ENCODE peak calls at places on chromosomes 6 and 20, in six cellular contexts. J is mesenchymal stem cell; Q is mesendoderm; E is CD8-positive, alpha-beta memory T cell; M is heart right ventricle; P is fibroblast of lung. T is an unnamed sample.

GRCh38 chr6:150806790-150807189 is 58.7 kb upstream of the MTHFD1L start:
- DNase-seq in J (no peak), Q (no peak), E (no peak), M (no peak), P (no peak), T (no peak)

GRCh38 chr6:79031821-79032590 is 46.0 kb downstream of the PHIP start:
- DNase-seq in J (peak; percentile 57), Q (no peak), E (no peak), M (no peak), P (peak; percentile 87), T (peak; percentile 38)

GRCh38 chr6:111689946-111690345 is 84.3 kb upstream of the TRAF3IP2 start:
- DNase-seq in J (no peak), Q (no peak), E (no peak), M (no peak), P (no peak), T (no peak)

GRCh38 chr6:99285881-99286280 is 63.6 kb downstream of the FAXC start:
- DNase-seq in J (no peak), Q (no peak), E (no peak), M (no peak), P (no peak), T (no peak)

GRCh38 chr6:1313755-1314503 is 2.0 kb downstream of the FOXQ1 start:
- DNase-seq in J (no peak), Q (peak; percentile 51), E (no peak), M (no peak), P (no peak), T (no peak)

GRCh38 chr6:96002912-96003311 is 12.9 kb upstream of the FUT9 start:
- DNase-seq in J (no peak), Q (no peak), E (no peak), M (no peak), P (no peak), T (no peak)

GRCh38 chr6:53811082-53811481 is 16.3 kb downstream of the LRRC1 start:
- DNase-seq in J (peak; percentile 25), Q (peak; percentile 88), E (no peak), M (no peak), P (peak; percentile 34), T (no peak)

GRCh38 chr20:14723614-14724013 is 386.2 kb upstream of the FLRT3 start:
- DNase-seq in J (no peak), Q (no peak), E (no peak), M (no peak), P (no peak), T (no peak)

GRCh38 chr6:147195510-147195909 is 8.7 kb upstream of the STXBP5 start:
- DNase-seq in J (no peak), Q (no peak), E (no peak), M (no peak), P (no peak), T (no peak)

GRCh38 chr20:52207020-52207810 is 15.6 kb upstream of the ZFP64 start:
- DNase-seq in J (no peak), Q (no peak), E (no peak), M (no peak), P (peak; percentile 2), T (no peak)

DNA sequence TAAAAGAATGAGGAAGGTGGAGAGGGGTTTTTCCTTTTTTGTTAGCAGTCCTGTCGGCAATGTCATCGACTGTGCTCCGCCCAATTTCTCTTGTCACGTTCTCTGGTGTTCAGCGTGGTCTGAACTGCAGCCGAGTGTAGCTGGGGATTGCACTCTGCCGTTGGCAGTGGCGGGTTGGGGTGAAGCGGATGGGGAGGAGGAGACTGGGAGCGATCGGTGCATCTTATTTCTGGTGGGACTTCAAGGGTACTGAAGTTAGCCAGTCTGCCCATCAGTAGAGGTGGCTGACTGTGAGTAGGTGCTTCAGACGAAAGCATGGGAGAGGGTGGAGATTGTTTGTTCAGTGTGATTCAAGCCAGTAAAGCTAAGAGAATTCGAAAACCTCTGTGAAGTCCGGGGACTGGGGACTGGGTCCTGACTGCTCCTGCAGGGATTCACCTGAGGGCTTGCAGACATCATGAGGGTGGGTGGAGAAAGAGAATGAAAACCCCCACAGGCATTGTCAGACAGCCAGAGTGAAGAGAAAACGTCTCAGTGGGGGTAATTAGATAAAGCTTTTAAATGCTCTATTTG is 5.1 kb downstream of the RREB1 start:
- DNase-seq in J (peak; percentile 33), Q (peak; percentile 64), E (peak; percentile 70), M (no peak), P (no peak), T (no peak)
- H3K4me1 ChIP-seq in J (peaks cover 6% of the 10 kb centered on the region), Q (peaks cover 23% of the 10 kb centered on the region), E (peaks cover 64% of the 10 kb centered on the region), M (peaks cover 67% of the 10 kb centered on the region), P (peaks cover 9% of the 10 kb centered on the region), T (peaks cover 10% of the 10 kb centered on the region)

GRCh38 chr6:45988635-45989034 is 27.0 kb downstream of the CLIC5 start:
- DNase-seq in J (no peak), Q (no peak), E (no peak), M (peak; percentile 85), P (no peak), T (no peak)

GRCh38 chr6:45987866-45988265 is 27.8 kb downstream of the CLIC5 start:
- DNase-seq in J (no peak), Q (no peak), E (no peak), M (no peak), P (no peak), T (no peak)

GRCh38 chr6:45991189-45991588 is 24.5 kb downstream of the CLIC5 start:
- DNase-seq in J (no peak), Q (peak; percentile 67), E (no peak), M (no peak), P (no peak), T (no peak)

GRCh38 chr6:45986746-45987274 is 28.9 kb downstream of the CLIC5 start:
- DNase-seq in J (peak; percentile 16), Q (no peak), E (no peak), M (peak; percentile 70), P (no peak), T (no peak)

DNA sequence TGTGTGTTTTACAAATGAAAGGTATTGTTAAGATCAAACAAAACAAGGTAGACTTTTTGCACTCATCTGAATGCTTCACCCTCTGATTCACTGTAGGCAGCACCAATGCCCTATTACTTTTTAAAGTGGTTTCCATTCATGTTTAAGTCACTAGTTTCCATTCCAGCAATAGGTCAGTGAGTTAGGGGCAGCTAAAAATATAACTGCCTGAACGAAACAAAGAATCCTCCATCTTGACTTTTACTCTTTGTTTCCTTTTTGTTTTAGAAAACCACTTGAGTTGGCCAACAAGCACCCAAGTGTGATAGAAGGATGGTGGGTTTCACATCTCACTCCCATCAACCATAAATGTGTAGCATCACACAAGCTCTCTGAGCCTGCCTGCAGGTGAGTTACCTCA is 25.5 kb downstream of the CLIC5 start:
- DNase-seq in J (no peak), Q (no peak), E (no peak), M (no peak), P (no peak), T (no peak)
- H3K4me1 ChIP-seq in J (no peaks in the 10 kb centered on the region), Q (no peaks in the 10 kb centered on the region), E (no peaks in the 10 kb centered on the region), M (peaks cover 78% of the 10 kb centered on the region), P (no peaks in the 10 kb centered on the region), T (peaks cover 38% of the 10 kb centered on the region)

GRCh38 chr6:44044154-44044539 is 83.1 kb downstream of the MRPL14 start:
- DNase-seq in J (peak; percentile 54), Q (no peak), E (no peak), M (no peak), P (no peak), T (no peak)

GRCh38 chr6:44044940-44045671 is 82.1 kb downstream of the MRPL14 start:
- DNase-seq in J (no peak), Q (no peak), E (no peak), M (no peak), P (no peak), T (no peak)

GRCh38 chr6:44047179-44047546 is 80.1 kb downstream of the MRPL14 start:
- DNase-seq in J (no peak), Q (no peak), E (no peak), M (no peak), P (no peak), T (no peak)

GRCh38 chr6:44046516-44047178 is 80.6 kb downstream of the MRPL14 start:
- DNase-seq in J (no peak), Q (no peak), E (no peak), M (no peak), P (no peak), T (no peak)

GRCh38 chr6:44045672-44046015 is 81.6 kb downstream of the MRPL14 start:
- DNase-seq in J (no peak), Q (no peak), E (no peak), M (peak; percentile 78), P (no peak), T (no peak)
- H3K4me1 ChIP-seq in J (peaks cover 36% of the 10 kb centered on the region), Q (peaks cover 23% of the 10 kb centered on the region), E (no peaks in the 10 kb centered on the region), M (peaks cover 47% of the 10 kb centered on the region), P (peaks cover 53% of the 10 kb centered on the region), T (peaks cover 55% of the 10 kb centered on the region)

GRCh38 chr20:49394757-49395156 is 87.7 kb downstream of the KCNB1 start:
- DNase-seq in J (no peak), Q (no peak), E (no peak), M (no peak), P (no peak), T (no peak)
- H3K4me1 ChIP-seq in J (peaks cover 4% of the 10 kb centered on the region), Q (no peaks in the 10 kb centered on the region), E (no peaks in the 10 kb centered on the region), M (peaks cover 3% of the 10 kb centered on the region), P (no peaks in the 10 kb centered on the region), T (peaks cover 37% of the 10 kb centered on the region)

GRCh38 chr6:132131777-132132176 is 180.6 kb upstream of the CCN2 start:
- DNase-seq in J (peak; percentile 99), Q (peak; percentile 65), E (no peak), M (peak; percentile 61), P (peak; percentile 99), T (peak; percentile 91)

GRCh38 chr6:132131351-132131750 is 180.2 kb upstream of the CCN2 start:
- DNase-seq in J (no peak), Q (no peak), E (no peak), M (no peak), P (no peak), T (no peak)

GRCh38 chr6:132133734-132134490 is 182.7 kb upstream of the CCN2 start:
- DNase-seq in J (no peak), Q (no peak), E (no peak), M (no peak), P (peak; percentile 54), T (no peak)

GRCh38 chr6:132132420-132132819 is 181.2 kb upstream of the CCN2 start:
- DNase-seq in J (peak; percentile 58), Q (no peak), E (no peak), M (no peak), P (peak; percentile 84), T (peak; percentile 67)

GRCh38 chr6:132132911-132133639 is 181.9 kb upstream of the CCN2 start:
- DNase-seq in J (peak; percentile 69), Q (no peak), E (no peak), M (no peak), P (peak; percentile 76), T (no peak)
- H3K4me1 ChIP-seq in J (peaks cover 6% of the 10 kb centered on the region), Q (no peaks in the 10 kb centered on the region), E (no peaks in the 10 kb centered on the region), M (peaks cover 36% of the 10 kb centered on the region), P (peaks cover 24% of the 10 kb centered on the region), T (peaks cover 38% of the 10 kb centered on the region)